ENCODE peak calls at places on chromosomes 1 and 21, in four cellular contexts. H is tibial nerve, W is sigmoid colon, O is heart left ventricle. T is an unnamed sample.

GRCh38 chr1:183074215-183074614 is 51.0 kb downstream of the LAMC1 start:
- DNase-seq in H (no peak), W (no peak), O (no peak), T (no peak)

GRCh38 chr1:93702102-93702827 is 20.6 kb upstream of the BCAR3 start:
- DNase-seq in H (no peak), W (peak), O (no peak), T (no peak)

GRCh38 chr1:211285196-211285595 is 26.0 kb downstream of the RCOR3 start:
- DNase-seq in H (no peak), W (no peak), O (no peak), T (no peak)

GRCh38 chr1:228445524-228445866 is 28.8 kb upstream of the TRIM17 start:
- DNase-seq in H (no peak), W (no peak), O (no peak), T (no peak)

GRCh38 chr1:54273092-54273836 is 73.3 kb downstream of the MRPL37 start:
- DNase-seq in H (peak), W (peak), O (no peak), T (no peak)

GRCh38 chr1:70353641-70354331 is 736 bp downstream of the ANKRD13C start:
- DNase-seq in H (no peak), W (no peak), O (peak), T (no peak)

GRCh38 chr1:51019811-51020210 is 49.8 kb downstream of the CDKN2C start:
- DNase-seq in H (no peak), W (no peak), O (no peak), T (no peak)

GRCh38 chr1:156382561-156382960 is 13.6 kb downstream of the RHBG start:
- DNase-seq in H (no peak), W (no peak), O (no peak), T (no peak)

GRCh38 chr1:56212143-56212542 is 367.2 kb downstream of the PLPP3 start:
- DNase-seq in H (no peak), W (no peak), O (no peak), T (no peak)

GRCh38 chr21:42312626-42313104 is 2.5 kb downstream of the TFF3 start:
- DNase-seq in H (no peak), W (no peak), O (no peak), T (no peak)

GRCh38 chr1:36136535-36136934 is 11.5 kb upstream of the COL8A2 start:
- DNase-seq in H (no peak), W (no peak), O (no peak), T (no peak)

GRCh38 chr1:212060632-212061472 is 25.3 kb downstream of the DTL start:
- DNase-seq in H (no peak), W (no peak), O (no peak), T (no peak)

GRCh38 chr1:154403300-154403943 is 1.7 kb upstream of the IL6R start:
- DNase-seq in H (no peak), W (peak), O (no peak), T (no peak)

GRCh38 chr1:40476924-40477679 is at the start of gene ZFP69:
- DNase-seq in H (peak), W (peak), O (peak), T (peak)

GRCh38 chr1:1552263-1552639 is 11.8 kb upstream of the TMEM240 start:
- DNase-seq in H (no peak), W (no peak), O (no peak), T (no peak)

GRCh38 chr1:2233997-2234761 is 6.1 kb downstream of the SKI start:
- DNase-seq in H (peak), W (peak), O (peak), T (peak)

GRCh38 chr1:170520601-170521000 is 11.4 kb upstream of the GORAB start:
- DNase-seq in H (no peak), W (no peak), O (no peak), T (no peak)

GRCh38 chr1:168509875-168510594 is 33.8 kb downstream of the XCL2 start:
- DNase-seq in H (no peak), W (no peak), O (no peak), T (no peak)

GRCh38 chr1:199132006-199132405 is 493.2 kb downstream of the PTPRC start:
- DNase-seq in H (no peak), W (no peak), O (no peak), T (no peak)

GRCh38 chr1:1374068-1374860 is 743 bp downstream of the AURKAIP1 start:
- DNase-seq in H (no peak), W (no peak), O (peak), T (no peak)

GRCh38 chr1:63984257-63984626 is 210.4 kb downstream of the ROR1 start:
- DNase-seq in H (no peak), W (no peak), O (no peak), T (no peak)

GRCh38 chr1:192342842-192343241 is 26.1 kb downstream of the RGS21 start:
- DNase-seq in H (no peak), W (no peak), O (no peak), T (no peak)

GRCh38 chr1:216630532-216630931 is 92.7 kb downstream of the ESRRG start:
- DNase-seq in H (no peak), W (no peak), O (no peak), T (no peak)

GRCh38 chr1:94038511-94038910 is 82.4 kb downstream of the ABCA4 start:
- DNase-seq in H (no peak), W (no peak), O (no peak), T (no peak)

GRCh38 chr1:86860424-86860823 is 53.5 kb downstream of the SELENOF start:
- DNase-seq in H (no peak), W (no peak), O (no peak), T (no peak)

GRCh38 chr1:151799179-151800022 is 5.8 kb downstream of the LINGO4 start:
- DNase-seq in H (no peak), W (peak), O (no peak), T (no peak)

GRCh38 chr21:45386728-45387371 is 18.1 kb upstream of the COL18A1 start:
- DNase-seq in H (no peak), W (peak), O (peak), T (no peak)

GRCh38 chr1:9384751-9385245 is 92.1 kb downstream of the SPSB1 start:
- DNase-seq in H (no peak), W (peak), O (peak), T (no peak)

GRCh38 chr1:11058595-11059165 is 1.1 kb downstream of the SRM start:
- DNase-seq in H (no peak), W (no peak), O (no peak), T (no peak)

GRCh38 chr1:41983451-41983850 is 64.7 kb upstream of the HIVEP3 start:
- DNase-seq in H (no peak), W (no peak), O (no peak), T (no peak)

GRCh38 chr1:112701227-112702066 is 5.5 kb downstream of the RHOC start:
- DNase-seq in H (no peak), W (peak), O (no peak), T (no peak)
- TF ChIP-seq POLR2A in H (no peak), W (no peak), O (no peak), T (no peak)

DNA sequence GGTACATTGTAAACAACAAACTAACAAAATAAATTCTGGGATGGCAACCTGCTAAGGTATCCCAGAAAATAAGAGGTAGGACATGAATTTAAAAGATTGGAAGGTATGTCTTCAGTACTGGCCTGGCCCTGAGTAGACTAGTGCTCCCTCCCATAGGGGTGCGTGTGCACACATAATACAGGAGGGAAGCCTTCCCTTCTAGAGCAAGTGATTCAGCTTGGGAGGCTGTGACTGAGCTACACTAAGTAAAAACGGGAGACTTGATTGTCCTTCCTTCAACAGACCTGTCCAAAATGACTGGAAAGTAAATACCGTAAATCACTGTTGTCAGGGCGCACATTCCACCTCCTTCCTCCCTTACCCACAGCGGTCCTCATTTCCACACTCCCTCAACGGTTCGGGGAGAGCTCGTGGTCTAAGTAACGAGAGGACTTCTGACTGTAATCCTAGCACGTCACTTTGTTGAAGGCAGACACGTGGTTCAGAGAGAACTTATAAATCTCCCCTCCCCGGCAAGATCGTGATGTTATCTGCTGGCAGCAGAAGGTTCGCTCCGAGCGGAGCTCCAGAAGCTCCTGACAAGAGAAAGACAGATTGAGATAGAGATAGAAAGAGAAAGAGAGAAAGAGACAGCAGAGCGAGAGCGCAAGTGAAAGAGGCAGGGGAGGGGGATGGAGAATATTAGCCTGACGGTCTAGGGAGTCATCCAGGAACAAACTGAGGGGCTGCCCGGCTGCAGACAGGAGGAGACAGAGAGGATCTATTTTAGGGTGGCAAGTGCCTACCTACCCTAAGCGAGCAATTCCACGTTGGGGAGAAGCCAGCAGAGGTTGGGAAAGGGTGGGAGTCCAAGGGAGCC is at the start of gene TGFB2:
- DNase-seq in H (peak), W (peak), O (no peak), T (no peak)
- TF ChIP-seq POLR2A in H (peak), W (peak), O (peak), T (no peak)

DNA sequence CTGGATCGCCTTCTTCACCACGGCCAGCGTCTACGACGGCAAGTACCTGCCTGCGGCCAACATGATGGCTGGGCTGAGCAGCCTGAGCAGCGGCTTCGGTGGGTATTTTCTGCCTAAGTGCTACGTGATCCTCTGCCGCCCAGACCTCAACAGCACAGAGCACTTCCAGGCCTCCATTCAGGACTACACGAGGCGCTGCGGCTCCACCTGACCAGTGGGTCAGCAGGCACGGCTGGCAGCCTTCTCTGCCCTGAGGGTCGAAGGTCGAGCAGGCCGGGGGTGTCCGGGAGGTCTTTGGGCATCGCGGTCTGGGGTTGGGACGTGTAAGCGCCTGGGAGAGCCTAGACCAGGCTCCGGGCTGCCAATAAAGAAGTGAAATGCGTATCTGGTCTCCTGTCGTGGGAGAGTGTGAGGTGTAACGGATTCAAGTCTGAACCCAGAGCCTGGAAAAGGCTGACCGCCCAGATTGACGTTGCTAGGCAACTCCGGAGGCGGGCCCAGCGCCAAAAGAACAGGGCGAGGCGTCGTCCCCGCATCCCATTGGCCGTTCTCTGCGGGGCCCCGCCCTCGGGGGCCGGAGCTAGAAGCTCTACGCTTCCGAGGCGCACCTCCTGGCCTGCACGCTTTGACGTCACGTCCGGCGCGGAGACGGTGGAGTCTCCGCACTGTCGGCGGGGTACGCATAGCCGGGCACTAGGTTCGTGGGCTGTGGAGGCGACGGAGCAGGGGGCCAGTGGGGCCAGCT is at the start of gene ZBTB48:
- DNase-seq in H (peak), W (peak), O (peak), T (peak)
- TF ChIP-seq POLR2A in H (peak), W (peak), O (peak), T (peak)

DNA sequence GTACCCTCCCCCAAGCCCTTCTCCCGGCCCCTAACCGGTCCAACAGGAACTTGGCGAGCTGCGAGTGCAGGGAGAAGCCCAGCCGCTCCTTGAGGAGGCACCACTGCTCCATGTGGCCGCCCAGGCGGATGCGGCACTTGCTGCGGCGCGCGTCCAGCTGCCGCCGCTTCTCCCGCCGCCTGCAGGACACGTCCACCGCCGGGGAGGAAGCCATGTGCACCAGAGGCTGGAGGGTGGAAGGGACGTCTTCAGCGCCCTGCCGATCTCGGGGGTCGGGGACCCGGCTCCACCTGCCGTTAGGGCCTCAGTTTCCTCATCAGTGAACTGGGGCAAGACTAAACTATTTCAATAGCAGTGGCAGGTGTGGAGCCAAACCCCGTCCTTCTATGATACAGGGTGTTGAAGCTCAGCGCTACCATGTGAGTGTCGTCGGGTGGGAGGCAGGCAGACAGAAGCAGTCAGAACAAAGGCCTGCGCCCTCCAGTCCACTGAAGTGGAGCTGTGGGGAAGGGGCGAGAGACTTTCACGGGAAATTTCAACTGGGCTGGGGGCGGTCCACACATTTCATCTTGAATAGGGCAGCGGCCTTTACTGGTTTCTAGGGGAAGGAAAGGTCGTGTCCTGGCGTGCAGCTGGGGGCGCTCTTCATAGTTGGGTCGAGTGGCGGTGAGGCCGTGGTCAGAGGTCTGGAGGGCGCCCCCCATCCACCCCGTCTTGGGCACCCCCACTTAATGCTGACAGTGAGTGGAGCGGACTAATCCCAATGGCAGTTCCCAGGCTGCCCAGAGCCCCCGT is 592 bp downstream of the ZNF692 start:
- DNase-seq in H (no peak), W (peak), O (peak), T (peak)
- TF ChIP-seq POLR2A in H (no peak), W (no peak), O (no peak), T (peak)

GRCh38 chr1:185044981-185045792 is at the start of gene RNF2:
- DNase-seq in H (peak), W (peak), O (peak), T (peak)
- TF ChIP-seq POLR2A in H (no peak), W (no peak), O (peak), T (no peak)

DNA sequence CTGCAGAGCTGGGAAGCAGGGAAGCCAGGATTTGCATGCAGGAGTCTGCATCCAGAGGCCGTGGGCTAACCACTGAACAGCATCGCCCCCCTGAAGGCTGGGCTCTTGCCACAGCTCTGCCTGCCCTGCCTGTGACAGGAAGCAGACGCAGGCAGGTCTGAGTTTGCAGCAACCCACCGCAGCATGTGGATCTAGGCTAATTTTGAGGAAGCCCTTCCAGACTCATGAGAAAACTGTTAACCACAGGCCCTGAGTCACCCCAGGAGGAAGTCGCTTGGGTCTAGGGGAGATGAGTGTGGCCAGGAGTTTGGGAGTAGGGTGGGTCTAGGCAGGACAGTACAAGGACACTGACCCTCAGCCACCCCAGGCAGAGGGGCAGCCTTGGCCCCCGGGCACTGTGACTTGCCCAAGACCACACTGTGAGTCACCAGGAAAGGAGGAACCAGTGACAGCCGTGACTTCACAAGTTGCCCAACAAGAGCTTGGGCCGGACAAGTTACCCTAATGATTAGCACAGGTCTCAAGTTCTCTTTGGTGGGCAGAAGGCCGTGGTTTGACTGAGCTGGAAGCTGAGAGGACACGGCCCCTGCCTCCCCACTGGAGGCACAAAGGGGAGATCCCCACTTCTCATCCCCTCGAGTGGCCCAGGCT is 904 bp downstream of the LAPTM5 start:
- DNase-seq in H (no peak), W (peak), O (peak), T (no peak)
- TF ChIP-seq POLR2A in H (peak), W (no peak), O (no peak), T (peak)

GRCh38 chr1:91765880-91766443 is 120.0 kb downstream of the TGFBR3 start:
- DNase-seq in H (no peak), W (no peak), O (no peak), T (no peak)
- TF ChIP-seq POLR2A in H (no peak), W (no peak), O (no peak), T (no peak)